ENCODE peak calls at places on chromosomes 6 and 20, in seven cellular contexts. F, E, T, G, J, V and B are unnamed samples.

GRCh38 chr6:5102266-5102970 is 17.3 kb downstream of the PPP1R3G start:
- DNase-seq in F (no peak), E (no peak), T (no peak), G (no peak), J (no peak), V (no peak), B (no peak)

GRCh38 chr6:95544517-95545225 is 32.7 kb upstream of the MANEA start:
- DNase-seq in F (no peak), E (no peak), T (no peak), G (no peak), J (no peak), V (no peak), B (no peak)

GRCh38 chr6:33160728-33161323 is 31.4 kb downstream of the COL11A2 start:
- DNase-seq in F (peak), E (no peak), T (peak), G (no peak), J (peak), V (no peak), B (peak)

GRCh38 chr6:37442416-37443218 is 9.6 kb downstream of the CMTR1 start:
- DNase-seq in F (peak), E (no peak), T (no peak), G (no peak), J (no peak), V (no peak), B (no peak)

GRCh38 chr6:33061987-33062386 is 11.5 kb downstream of the HLA-DPA1 start:
- DNase-seq in F (no peak), E (no peak), T (no peak), G (no peak), J (no peak), V (no peak), B (peak)

GRCh38 chr6:46490425-46491200 is 636 bp downstream of the RCAN2 start:
- DNase-seq in F (no peak), E (no peak), T (peak), G (no peak), J (peak), V (no peak), B (peak)

GRCh38 chr20:7214081-7214740 is 446.7 kb downstream of the BMP2 start:
- DNase-seq in F (no peak), E (no peak), T (no peak), G (no peak), J (no peak), V (no peak), B (no peak)

GRCh38 chr6:41652876-41653641 is 14.8 kb downstream of the MDFI start:
- DNase-seq in F (no peak), E (no peak), T (peak), G (no peak), J (no peak), V (no peak), B (peak)

GRCh38 chr6:101666256-101666655 is 272.7 kb downstream of the GRIK2 start:
- DNase-seq in F (no peak), E (no peak), T (no peak), G (no peak), J (no peak), V (no peak), B (peak)

GRCh38 chr6:38027685-38028373 is 208.3 kb downstream of the ZFAND3 start:
- DNase-seq in F (no peak), E (no peak), T (no peak), G (no peak), J (no peak), V (no peak), B (no peak)

GRCh38 chr6:13496508-13497180 is 9.2 kb upstream of the GFOD1 start:
- DNase-seq in F (peak), E (no peak), T (no peak), G (no peak), J (no peak), V (no peak), B (peak)

GRCh38 chr20:48722002-48722731 is 105.6 kb downstream of the PREX1 start:
- DNase-seq in F (no peak), E (no peak), T (no peak), G (no peak), J (no peak), V (no peak), B (peak)